ENCODE peak calls at places on chromosomes 1 and 21, in seven cellular contexts. S, T, V, H, O, C and B are unnamed samples.

GRCh38 chr1:10787274-10787673 is 9.2 kb downstream of the CASZ1 start:
- DNase-seq in S (no peak), T (no peak), V (no peak), H (no peak), O (no peak), C (no peak), B (no peak)

GRCh38 chr1:180097319-180097605 is 57.4 kb upstream of the QSOX1 start:
- DNase-seq in S (no peak), T (no peak), V (no peak), H (no peak), O (no peak), C (no peak), B (no peak)

GRCh38 chr1:12593621-12594066 is 24.4 kb downstream of the DHRS3 start:
- DNase-seq in S (no peak), T (no peak), V (no peak), H (peak; percentile 60), O (no peak), C (no peak), B (no peak)

GRCh38 chr1:79100385-79100784 is 93.9 kb upstream of the ADGRL4 start:
- DNase-seq in S (no peak), T (no peak), V (no peak), H (peak; percentile 74), O (no peak), C (no peak), B (no peak)

GRCh38 chr1:226475112-226475511 is 67.2 kb upstream of the PARP1 start:
- DNase-seq in S (no peak), T (no peak), V (no peak), H (no peak), O (no peak), C (no peak), B (peak; percentile 37)

GRCh38 chr21:21122680-21123079 is 124.5 kb downstream of the NCAM2 start:
- DNase-seq in S (no peak), T (no peak), V (no peak), H (no peak), O (no peak), C (no peak), B (no peak)

GRCh38 chr1:16012590-16013219 is 5.1 kb downstream of the HSPB7 start:
- DNase-seq in S (peak; percentile 75), T (peak; percentile 45), V (peak; percentile 53), H (peak; percentile 40), O (no peak), C (peak; percentile 31), B (no peak)

GRCh38 chr1:110048923-110049601 is 14.6 kb downstream of the STRIP1 start:
- DNase-seq in S (no peak), T (no peak), V (no peak), H (no peak), O (no peak), C (no peak), B (no peak)

GRCh38 chr1:95655321-95656020 is 421.5 kb downstream of the RWDD3 start:
- DNase-seq in S (no peak), T (no peak), V (no peak), H (no peak), O (no peak), C (no peak), B (no peak)

GRCh38 chr1:52142220-52143153 is 598 bp downstream of the ZFYVE9 start:
- DNase-seq in S (peak; percentile 77), T (peak; percentile 55), V (no peak), H (peak; percentile 41), O (no peak), C (no peak), B (peak; percentile 46)

GRCh38 chr1:19704247-19705113 is 39.8 kb downstream of the HTR6 start:
- DNase-seq in S (peak; percentile 81), T (peak; percentile 49), V (peak; percentile 66), H (peak; percentile 74), O (peak; percentile 75), C (peak; percentile 51), B (peak; percentile 49)

GRCh38 chr1:78814176-78814575 is 164.5 kb downstream of the IFI44 start:
- DNase-seq in S (no peak), T (no peak), V (no peak), H (no peak), O (no peak), C (no peak), B (no peak)

GRCh38 chr21:45379901-45380330 is 25.0 kb upstream of the COL18A1 start:
- DNase-seq in S (no peak), T (no peak), V (no peak), H (no peak), O (no peak), C (no peak), B (no peak)

GRCh38 chr1:38009088-38009840 is 3.3 kb upstream of the UTP11 start:
- DNase-seq in S (peak; percentile 87), T (peak; percentile 95), V (peak; percentile 61), H (peak; percentile 93), O (no peak), C (peak; percentile 23), B (peak; percentile 32)

GRCh38 chr1:217273866-217274265 is 357.0 kb downstream of the GPATCH2 start:
- DNase-seq in S (no peak), T (no peak), V (no peak), H (peak; percentile 62), O (no peak), C (no peak), B (no peak)